ENCODE peak calls at places on chromosomes 2 and 18, in seven cellular contexts. One of them, this sample, is unnamed.
A peak's percentile ranks its signal among the peaks of the same experiment; 100 is the strongest.

GRCh38 chr2:102514061-102514785 is 41.2 kb downstream of the SLC9A4 start:
- DNase-seq in T-helper 2 cell: no peak
- DNase-seq in AG08396: peak; percentile 78
- DNase-seq in stimulated activated CD8-positive, alpha-beta memory T cell treated with anti-CD3 and anti-CD28 coated beads, Interleukin-7, amount 100 ng/mL, for 1 hour: no peak
- DNase-seq in AG08395: peak; percentile 91
- DNase-seq in NCI-H2029: no peak
- DNase-seq in NCI-H226: peak; percentile 94
- DNase-seq in this sample: peak; percentile 71

GRCh38 chr2:23925702-23926288 is 1.1 kb downstream of the ATAD2B start:
- DNase-seq in NCI-H226: peak; percentile 55
- DNase-seq in T-helper 2 cell: peak; percentile 26
- DNase-seq in AG08396: peak; percentile 53
- DNase-seq in NCI-H2029: no peak
- DNase-seq in stimulated activated CD8-positive, alpha-beta memory T cell treated with anti-CD3 and anti-CD28 coated beads, Interleukin-7, amount 100 ng/mL, for 1 hour: peak; percentile 24
- DNase-seq in AG08395: peak; percentile 57
- DNase-seq in this sample: peak; percentile 65

GRCh38 chr18:25299426-25299825 is 52.5 kb downstream of the ZNF521 start:
- DNase-seq in NCI-H2029: no peak
- DNase-seq in stimulated activated CD8-positive, alpha-beta memory T cell treated with anti-CD3 and anti-CD28 coated beads, Interleukin-7, amount 100 ng/mL, for 1 hour: no peak
- DNase-seq in NCI-H226: no peak
- DNase-seq in AG08395: peak; percentile 54
- DNase-seq in T-helper 2 cell: no peak
- DNase-seq in AG08396: peak; percentile 40
- DNase-seq in this sample: no peak

GRCh38 chr2:66525609-66526008 is 90.7 kb downstream of the MEIS1 start:
- DNase-seq in NCI-H226: no peak
- DNase-seq in T-helper 2 cell: no peak
- DNase-seq in stimulated activated CD8-positive, alpha-beta memory T cell treated with anti-CD3 and anti-CD28 coated beads, Interleukin-7, amount 100 ng/mL, for 1 hour: no peak
- DNase-seq in AG08396: no peak
- DNase-seq in NCI-H2029: no peak
- DNase-seq in AG08395: no peak
- DNase-seq in this sample: no peak

GRCh38 chr18:4641969-4642368 is 186.9 kb upstream of the DLGAP1 start:
- DNase-seq in stimulated activated CD8-positive, alpha-beta memory T cell treated with anti-CD3 and anti-CD28 coated beads, Interleukin-7, amount 100 ng/mL, for 1 hour: no peak
- DNase-seq in T-helper 2 cell: no peak
- DNase-seq in NCI-H2029: no peak
- DNase-seq in AG08396: no peak
- DNase-seq in AG08395: no peak
- DNase-seq in NCI-H226: no peak
- DNase-seq in this sample: no peak

GRCh38 chr2:28134262-28134812 is 243.8 kb downstream of the BABAM2 start:
- DNase-seq in stimulated activated CD8-positive, alpha-beta memory T cell treated with anti-CD3 and anti-CD28 coated beads, Interleukin-7, amount 100 ng/mL, for 1 hour: no peak
- DNase-seq in NCI-H2029: no peak
- DNase-seq in T-helper 2 cell: no peak
- DNase-seq in NCI-H226: peak; percentile 10
- DNase-seq in AG08396: no peak
- DNase-seq in AG08395: no peak
- DNase-seq in this sample: no peak

GRCh38 chr18:31819106-31819924 is 58.6 kb upstream of the SLC25A52 start:
- DNase-seq in AG08396: peak; percentile 24
- DNase-seq in NCI-H2029: peak; percentile 2
- DNase-seq in stimulated activated CD8-positive, alpha-beta memory T cell treated with anti-CD3 and anti-CD28 coated beads, Interleukin-7, amount 100 ng/mL, for 1 hour: no peak
- DNase-seq in NCI-H226: peak; percentile 3
- DNase-seq in T-helper 2 cell: no peak
- DNase-seq in AG08395: peak; percentile 26
- DNase-seq in this sample: no peak

GRCh38 chr2:43105586-43106562 is 120.5 kb downstream of the ZFP36L2 start:
- DNase-seq in stimulated activated CD8-positive, alpha-beta memory T cell treated with anti-CD3 and anti-CD28 coated beads, Interleukin-7, amount 100 ng/mL, for 1 hour: no peak
- DNase-seq in AG08396: peak; percentile 76
- DNase-seq in NCI-H2029: no peak
- DNase-seq in AG08395: peak; percentile 64
- DNase-seq in T-helper 2 cell: no peak
- DNase-seq in NCI-H226: no peak
- DNase-seq in this sample: peak; percentile 73

GRCh38 chr2:44245068-44245861 is 30.0 kb upstream of the SLC3A1 start:
- DNase-seq in T-helper 2 cell: no peak
- DNase-seq in NCI-H2029: peak; percentile 37
- DNase-seq in NCI-H226: peak; percentile 21
- DNase-seq in AG08396: no peak
- DNase-seq in AG08395: no peak
- DNase-seq in stimulated activated CD8-positive, alpha-beta memory T cell treated with anti-CD3 and anti-CD28 coated beads, Interleukin-7, amount 100 ng/mL, for 1 hour: no peak
- DNase-seq in this sample: no peak

GRCh38 chr2:157256621-157257020 is 884 bp upstream of the GALNT5 start:
- DNase-seq in NCI-H226: no peak
- DNase-seq in T-helper 2 cell: no peak
- DNase-seq in AG08396: no peak
- DNase-seq in stimulated activated CD8-positive, alpha-beta memory T cell treated with anti-CD3 and anti-CD28 coated beads, Interleukin-7, amount 100 ng/mL, for 1 hour: no peak
- DNase-seq in AG08395: no peak
- DNase-seq in NCI-H2029: no peak
- DNase-seq in this sample: no peak

GRCh38 chr2:205139822-205140612 is 542.3 kb upstream of the NRP2 start:
- DNase-seq in NCI-H226: no peak
- DNase-seq in AG08395: no peak
- DNase-seq in stimulated activated CD8-positive, alpha-beta memory T cell treated with anti-CD3 and anti-CD28 coated beads, Interleukin-7, amount 100 ng/mL, for 1 hour: no peak
- DNase-seq in NCI-H2029: no peak
- DNase-seq in AG08396: no peak
- DNase-seq in T-helper 2 cell: no peak
- DNase-seq in this sample: no peak

GRCh38 chr2:24892928-24893327 is 27.1 kb downstream of the ADCY3 start:
- DNase-seq in AG08396: no peak
- DNase-seq in NCI-H226: no peak
- DNase-seq in NCI-H2029: no peak
- DNase-seq in AG08395: no peak
- DNase-seq in T-helper 2 cell: no peak
- DNase-seq in stimulated activated CD8-positive, alpha-beta memory T cell treated with anti-CD3 and anti-CD28 coated beads, Interleukin-7, amount 100 ng/mL, for 1 hour: no peak
- DNase-seq in this sample: no peak

GRCh38 chr2:215722125-215722524 is 286.3 kb upstream of the FN1 start:
- DNase-seq in AG08395: no peak
- DNase-seq in T-helper 2 cell: no peak
- DNase-seq in NCI-H226: no peak
- DNase-seq in AG08396: no peak
- DNase-seq in NCI-H2029: no peak
- DNase-seq in stimulated activated CD8-positive, alpha-beta memory T cell treated with anti-CD3 and anti-CD28 coated beads, Interleukin-7, amount 100 ng/mL, for 1 hour: no peak
- DNase-seq in this sample: no peak

GRCh38 chr2:230097841-230098240 is 29.1 kb upstream of the SLC16A14 start:
- DNase-seq in NCI-H226: no peak
- DNase-seq in AG08396: no peak
- DNase-seq in AG08395: no peak
- DNase-seq in T-helper 2 cell: no peak
- DNase-seq in stimulated activated CD8-positive, alpha-beta memory T cell treated with anti-CD3 and anti-CD28 coated beads, Interleukin-7, amount 100 ng/mL, for 1 hour: no peak
- DNase-seq in NCI-H2029: no peak
- DNase-seq in this sample: peak; percentile 22

GRCh38 chr2:21415234-21415633 is 291.5 kb downstream of the TDRD15 start:
- DNase-seq in AG08396: no peak
- DNase-seq in stimulated activated CD8-positive, alpha-beta memory T cell treated with anti-CD3 and anti-CD28 coated beads, Interleukin-7, amount 100 ng/mL, for 1 hour: no peak
- DNase-seq in AG08395: no peak
- DNase-seq in NCI-H226: no peak
- DNase-seq in NCI-H2029: no peak
- DNase-seq in T-helper 2 cell: no peak
- DNase-seq in this sample: no peak

GRCh38 chr2:54894467-54894866 is 155.8 kb downstream of the RTN4 start:
- DNase-seq in stimulated activated CD8-positive, alpha-beta memory T cell treated with anti-CD3 and anti-CD28 coated beads, Interleukin-7, amount 100 ng/mL, for 1 hour: no peak
- DNase-seq in NCI-H226: no peak
- DNase-seq in T-helper 2 cell: no peak
- DNase-seq in AG08396: no peak
- DNase-seq in NCI-H2029: no peak
- DNase-seq in AG08395: no peak
- DNase-seq in this sample: no peak

GRCh38 chr2:101151141-101151858 is at the start of gene TBC1D8:
- DNase-seq in NCI-H226: peak; percentile 77
- DNase-seq in NCI-H2029: peak; percentile 77
- DNase-seq in stimulated activated CD8-positive, alpha-beta memory T cell treated with anti-CD3 and anti-CD28 coated beads, Interleukin-7, amount 100 ng/mL, for 1 hour: peak; percentile 36
- DNase-seq in AG08396: peak; percentile 97
- DNase-seq in T-helper 2 cell: peak; percentile 47
- DNase-seq in AG08395: peak; percentile 95
- DNase-seq in this sample: peak; percentile 87

GRCh38 chr2:16014041-16014787 is 73.9 kb downstream of the MYCN start:
- DNase-seq in AG08396: no peak
- DNase-seq in stimulated activated CD8-positive, alpha-beta memory T cell treated with anti-CD3 and anti-CD28 coated beads, Interleukin-7, amount 100 ng/mL, for 1 hour: no peak
- DNase-seq in T-helper 2 cell: no peak
- DNase-seq in NCI-H2029: no peak
- DNase-seq in AG08395: no peak
- DNase-seq in NCI-H226: no peak
- DNase-seq in this sample: no peak

GRCh38 chr2:51918113-51918512 is 886.2 kb upstream of the NRXN1 start:
- DNase-seq in AG08396: no peak
- DNase-seq in AG08395: no peak
- DNase-seq in T-helper 2 cell: no peak
- DNase-seq in stimulated activated CD8-positive, alpha-beta memory T cell treated with anti-CD3 and anti-CD28 coated beads, Interleukin-7, amount 100 ng/mL, for 1 hour: no peak
- DNase-seq in NCI-H2029: no peak
- DNase-seq in NCI-H226: no peak
- DNase-seq in this sample: no peak

GRCh38 chr2:38702413-38702812 is 36.5 kb downstream of the GALM start:
- DNase-seq in NCI-H2029: no peak
- DNase-seq in AG08395: peak; percentile 74
- DNase-seq in T-helper 2 cell: no peak
- DNase-seq in AG08396: peak; percentile 69
- DNase-seq in stimulated activated CD8-positive, alpha-beta memory T cell treated with anti-CD3 and anti-CD28 coated beads, Interleukin-7, amount 100 ng/mL, for 1 hour: no peak
- DNase-seq in NCI-H226: peak; percentile 90
- DNase-seq in this sample: peak; percentile 43

GRCh38 chr2:94874277-94874997 is 3.2 kb downstream of the TEKT4 start:
- DNase-seq in NCI-H2029: peak; percentile 2
- DNase-seq in T-helper 2 cell: peak; percentile 28
- DNase-seq in AG08396: peak; percentile 84
- DNase-seq in stimulated activated CD8-positive, alpha-beta memory T cell treated with anti-CD3 and anti-CD28 coated beads, Interleukin-7, amount 100 ng/mL, for 1 hour: peak; percentile 32
- DNase-seq in NCI-H226: no peak
- DNase-seq in AG08395: peak; percentile 44
- DNase-seq in this sample: peak; percentile 60

GRCh38 chr2:70347831-70348230 is 46.0 kb upstream of the FAM136A start:
- DNase-seq in NCI-H226: no peak
- DNase-seq in T-helper 2 cell: no peak
- DNase-seq in stimulated activated CD8-positive, alpha-beta memory T cell treated with anti-CD3 and anti-CD28 coated beads, Interleukin-7, amount 100 ng/mL, for 1 hour: no peak
- DNase-seq in AG08395: no peak
- DNase-seq in NCI-H2029: no peak
- DNase-seq in AG08396: no peak
- DNase-seq in this sample: no peak

GRCh38 chr2:239196474-239197021 is 204.3 kb downstream of the HDAC4 start:
- DNase-seq in stimulated activated CD8-positive, alpha-beta memory T cell treated with anti-CD3 and anti-CD28 coated beads, Interleukin-7, amount 100 ng/mL, for 1 hour: no peak
- DNase-seq in AG08396: no peak
- DNase-seq in T-helper 2 cell: no peak
- DNase-seq in AG08395: no peak
- DNase-seq in NCI-H226: no peak
- DNase-seq in NCI-H2029: no peak
- DNase-seq in this sample: no peak

GRCh38 chr18:63131106-63131943 is 188.2 kb downstream of the BCL2 start:
- DNase-seq in AG08396: peak; percentile 71
- DNase-seq in NCI-H2029: no peak
- DNase-seq in AG08395: peak; percentile 79
- DNase-seq in NCI-H226: no peak
- DNase-seq in T-helper 2 cell: peak; percentile 30
- DNase-seq in stimulated activated CD8-positive, alpha-beta memory T cell treated with anti-CD3 and anti-CD28 coated beads, Interleukin-7, amount 100 ng/mL, for 1 hour: peak; percentile 35
- DNase-seq in this sample: peak; percentile 6

GRCh38 chr2:156430978-156431358 is 5.2 kb upstream of the GPD2 start:
- DNase-seq in AG08395: peak; percentile 53
- DNase-seq in NCI-H2029: peak; percentile 10
- DNase-seq in T-helper 2 cell: no peak
- DNase-seq in stimulated activated CD8-positive, alpha-beta memory T cell treated with anti-CD3 and anti-CD28 coated beads, Interleukin-7, amount 100 ng/mL, for 1 hour: no peak
- DNase-seq in AG08396: peak; percentile 59
- DNase-seq in NCI-H226: peak; percentile 47
- DNase-seq in this sample: no peak

This sample was measured in MG63.